ENCODE peak calls at places on chromosomes 6 and 20, in six cellular contexts. I is amygdala, Z is Karpas-422, B is pancreas, S is hepatocyte, W is neural crest cell. O is an unnamed sample.

GRCh38 chr6:155970878-155971702 is 515.5 kb upstream of the NOX3 start:
- DNase-seq in I (no peak), B (no peak), S (no peak), W (no peak), Z (no peak), O (no peak)

GRCh38 chr20:36666181-36666740 is 20.3 kb upstream of the SLA2 start:
- DNase-seq in B (no peak), W (no peak), I (no peak), Z (peak), S (no peak), O (no peak)

GRCh38 chr6:46573140-46573539 is 79.5 kb downstream of the CYP39A1 start:
- DNase-seq in B (no peak), Z (no peak), I (no peak), W (no peak), S (no peak), O (no peak)

GRCh38 chr20:57791946-57792328 is 82.1 kb upstream of the PMEPA1 start:
- DNase-seq in B (no peak), I (no peak), S (no peak), W (no peak), Z (no peak), O (no peak)

GRCh38 chr6:123641497-123641896 is 4.7 kb upstream of the TRDN start:
- DNase-seq in S (no peak), I (no peak), Z (no peak), W (no peak), B (no peak), O (no peak)

GRCh38 chr6:131136021-131136847 is 967 bp downstream of the AKAP7 start:
- DNase-seq in S (peak), Z (no peak), I (no peak), B (peak), W (no peak), O (no peak)

GRCh38 chr6:88538130-88538706 is 372.1 kb upstream of the CNR1 start:
- DNase-seq in B (no peak), W (peak), I (no peak), S (peak), Z (peak), O (no peak)

GRCh38 chr20:57445298-57445697 is 54.1 kb downstream of the RBM38 start:
- DNase-seq in B (no peak), S (peak), W (no peak), Z (no peak), I (no peak), O (peak)

GRCh38 chr20:45920795-45921617 is 9.1 kb upstream of the PLTP start:
- DNase-seq in S (no peak), I (no peak), W (no peak), B (no peak), Z (no peak), O (no peak)

GRCh38 chr6:48744948-48745347 is 634.0 kb upstream of the PTCHD4 start:
- DNase-seq in B (no peak), I (no peak), S (no peak), W (no peak), Z (no peak), O (no peak)

GRCh38 chr6:157436200-157436943 is 55.4 kb downstream of the ZDHHC14 start:
- DNase-seq in S (no peak), I (no peak), Z (no peak), B (no peak), W (no peak), O (no peak)

GRCh38 chr20:63230800-63231268 is 4.9 kb upstream of the BIRC7 start:
- DNase-seq in B (peak), W (peak), Z (no peak), S (peak), I (no peak), O (no peak)

GRCh38 chr6:6319947-6320811 is at the start of gene F13A1:
- DNase-seq in W (no peak), Z (peak), S (no peak), B (no peak), I (no peak), O (no peak)

GRCh38 chr20:34874094-34874654 is 1.5 kb upstream of the GGT7 start:
- DNase-seq in Z (peak), W (peak), I (peak), S (peak), B (peak), O (peak)

GRCh38 chr6:15842718-15843117 is 179.9 kb upstream of the DTNBP1 start:
- DNase-seq in Z (no peak), B (no peak), S (no peak), W (no peak), I (no peak), O (no peak)